ENCODE peak calls at places on chromosomes 3 and 15, in five cellular contexts. One of them, this sample, is unnamed. For H3K4me1, the result is how much of the 10 kb centered on the place peaks cover.

GRCh38 chr3:139520028-139520737 is 19.4 kb downstream of the RBP1 start:
- DNase-seq in heart left ventricle: no peak
- DNase-seq in A673: peak
- DNase-seq in left lung: no peak
- DNase-seq in spleen: no peak
- DNase-seq in this sample: no peak

GRCh38 chr15:81292516-81293001 is 31.4 kb downstream of the STARD5 start:
- DNase-seq in heart left ventricle: peak
- DNase-seq in A673: no peak
- DNase-seq in left lung: no peak
- DNase-seq in spleen: peak
- DNase-seq in this sample: no peak

GRCh38 chr3:125107384-125107783 is 51.6 kb upstream of the HEG1 start:
- DNase-seq in heart left ventricle: no peak
- DNase-seq in A673: no peak
- DNase-seq in left lung: no peak
- DNase-seq in spleen: no peak
- DNase-seq in this sample: no peak

GRCh38 chr3:134074001-134074789 is 44.5 kb upstream of the SLCO2A1 start:
- DNase-seq in heart left ventricle: no peak
- DNase-seq in A673: no peak
- DNase-seq in left lung: no peak
- DNase-seq in spleen: peak
- DNase-seq in this sample: no peak

GRCh38 chr15:89767411-89767915 is 8.7 kb upstream of the MESP2 start:
- DNase-seq in heart left ventricle: no peak
- DNase-seq in A673: no peak
- DNase-seq in left lung: peak
- DNase-seq in spleen: peak
- DNase-seq in this sample: no peak

GRCh38 chr3:121914081-121914998 is 20.1 kb downstream of the SLC15A2 start:
- DNase-seq in heart left ventricle: no peak
- DNase-seq in A673: no peak
- DNase-seq in left lung: no peak
- DNase-seq in spleen: no peak
- DNase-seq in this sample: no peak

GRCh38 chr15:74444106-74445062 is 10.6 kb upstream of the SEMA7A start:
- DNase-seq in heart left ventricle: no peak
- DNase-seq in A673: no peak
- DNase-seq in left lung: no peak
- DNase-seq in spleen: peak
- DNase-seq in this sample: no peak

GRCh38 chr3:37990527-37990926 is at the start of gene VILL:
- DNase-seq in heart left ventricle: no peak
- DNase-seq in A673: no peak
- DNase-seq in left lung: peak
- DNase-seq in spleen: peak
- DNase-seq in this sample: no peak

GRCh38 chr3:15610083-15610482 is 8.5 kb downstream of the BTD start:
- DNase-seq in heart left ventricle: no peak
- DNase-seq in A673: no peak
- DNase-seq in left lung: no peak
- DNase-seq in spleen: no peak
- DNase-seq in this sample: no peak

GRCh38 chr3:73740041-73740440 is 115.3 kb upstream of the PDZRN3 start:
- DNase-seq in heart left ventricle: no peak
- DNase-seq in A673: no peak
- DNase-seq in left lung: no peak
- DNase-seq in spleen: no peak
- DNase-seq in this sample: no peak

GRCh38 chr3:193974591-193974990 is 161.4 kb upstream of the HES1 start:
- DNase-seq in heart left ventricle: no peak
- DNase-seq in A673: no peak
- DNase-seq in left lung: no peak
- DNase-seq in spleen: no peak
- DNase-seq in this sample: no peak

GRCh38 chr3:141539441-141540187 is 52.8 kb downstream of the RASA2 start:
- DNase-seq in heart left ventricle: no peak
- DNase-seq in A673: no peak
- DNase-seq in left lung: no peak
- DNase-seq in spleen: no peak
- DNase-seq in this sample: no peak

GRCh38 chr3:10707984-10708868 is 107.8 kb upstream of the SLC6A11 start:
- DNase-seq in heart left ventricle: no peak
- DNase-seq in A673: no peak
- DNase-seq in left lung: no peak
- DNase-seq in spleen: no peak
- DNase-seq in this sample: no peak

GRCh38 chr15:80367661-80368060 is 36.5 kb upstream of the ARNT2 start:
- DNase-seq in heart left ventricle: no peak
- DNase-seq in A673: no peak
- DNase-seq in left lung: no peak
- DNase-seq in spleen: no peak
- DNase-seq in this sample: no peak

GRCh38 chr3:88784925-88785324 is 322.5 kb upstream of the EPHA3 start:
- DNase-seq in heart left ventricle: no peak
- DNase-seq in A673: no peak
- DNase-seq in left lung: no peak
- DNase-seq in spleen: no peak
- DNase-seq in this sample: no peak

GRCh38 chr15:57227899-57228298 is 148.4 kb upstream of the CGNL1 start:
- DNase-seq in heart left ventricle: no peak
- DNase-seq in A673: peak
- DNase-seq in left lung: no peak
- DNase-seq in spleen: no peak
- DNase-seq in this sample: no peak

GRCh38 chr3:195809796-195810454 is 1.8 kb downstream of the MUC4 start:
- DNase-seq in heart left ventricle: no peak
- DNase-seq in A673: no peak
- DNase-seq in left lung: no peak
- DNase-seq in spleen: peak
- DNase-seq in this sample: no peak

GRCh38 chr3:195812366-195812765 is 637 bp upstream of the MUC4 start:
- DNase-seq in heart left ventricle: no peak
- DNase-seq in A673: no peak
- DNase-seq in left lung: no peak
- DNase-seq in spleen: peak
- DNase-seq in this sample: no peak

GRCh38 chr3:195813916-195814486 is 2.3 kb upstream of the MUC4 start:
- DNase-seq in heart left ventricle: no peak
- DNase-seq in A673: no peak
- DNase-seq in left lung: no peak
- DNase-seq in spleen: peak
- DNase-seq in this sample: no peak

GRCh38 chr3:195810455-195810845 is 1.3 kb downstream of the MUC4 start:
- DNase-seq in heart left ventricle: no peak
- DNase-seq in A673: no peak
- DNase-seq in left lung: no peak
- DNase-seq in spleen: peak
- DNase-seq in this sample: no peak

GRCh38 chr3:195811756-195812155 is at the start of gene MUC4:
- DNase-seq in heart left ventricle: no peak
- DNase-seq in A673: no peak
- DNase-seq in left lung: no peak
- DNase-seq in spleen: peak
- DNase-seq in this sample: no peak
- H3K4me3 ChIP-seq in heart left ventricle: no peak
- H3K4me3 ChIP-seq in A673: no peak
- H3K4me3 ChIP-seq in left lung: no peak
- H3K4me3 ChIP-seq in spleen: no peak
- H3K4me3 ChIP-seq in this sample: no peak

DNA sequence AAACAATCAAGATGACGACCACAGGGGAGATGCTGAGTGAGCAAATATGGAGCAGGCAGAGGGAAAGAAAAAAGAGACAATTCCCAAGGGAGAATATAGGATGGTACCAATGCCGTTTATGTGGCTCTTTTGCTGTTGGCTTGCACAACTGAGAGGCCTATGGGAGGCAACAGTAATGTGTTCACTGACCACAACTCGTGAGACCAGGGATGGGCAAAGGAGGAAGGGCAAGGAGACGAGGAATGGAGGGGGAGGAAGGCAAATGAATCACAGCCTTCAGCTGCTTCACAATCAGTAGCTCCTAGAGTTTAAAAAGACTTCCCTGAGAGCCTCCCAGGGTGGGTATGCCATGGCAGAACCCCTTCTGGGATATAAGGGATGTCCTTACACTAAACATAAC is 131.5 kb downstream of the SLC9A9 start:
- DNase-seq in heart left ventricle: no peak
- DNase-seq in A673: no peak
- DNase-seq in left lung: no peak
- DNase-seq in spleen: no peak
- DNase-seq in this sample: no peak
- H3K4me1 ChIP-seq in heart left ventricle: under half
- H3K4me1 ChIP-seq in A673: under half
- H3K4me1 ChIP-seq in left lung: under half
- H3K4me1 ChIP-seq in spleen: under half
- H3K4me1 ChIP-seq in this sample: under half

DNA sequence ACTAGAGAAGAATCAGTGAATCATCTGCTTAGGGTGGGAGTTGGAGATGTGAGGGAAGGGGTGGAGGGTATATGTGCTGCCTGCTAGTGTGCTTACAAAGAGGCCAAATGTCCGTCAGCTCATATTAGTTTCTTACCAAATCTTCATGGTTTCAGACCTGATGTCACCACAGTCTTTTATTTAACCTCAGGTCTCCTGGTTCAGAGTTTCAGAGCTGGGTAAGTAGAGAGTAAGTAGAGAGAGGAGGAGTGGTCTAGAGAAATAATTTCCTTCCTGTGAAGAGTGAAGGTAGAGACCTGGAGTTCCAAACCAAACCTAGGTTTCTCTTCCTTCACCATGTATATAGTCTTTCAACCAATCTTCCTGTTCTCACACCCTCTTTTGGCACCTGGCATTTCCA is 17.5 kb upstream of the P2RY1 start:
- DNase-seq in heart left ventricle: no peak
- DNase-seq in A673: no peak
- DNase-seq in left lung: no peak
- DNase-seq in spleen: no peak
- DNase-seq in this sample: no peak
- TF ChIP-seq CTCF in heart left ventricle: no peak
- TF ChIP-seq CTCF in A673: no peak
- TF ChIP-seq CTCF in left lung: no peak
- TF ChIP-seq CTCF in spleen: no peak
- TF ChIP-seq CTCF in this sample: no peak

GRCh38 chr15:70853855-70854668 is at the start of gene LARP6:
- DNase-seq in heart left ventricle: peak
- DNase-seq in A673: peak
- DNase-seq in left lung: peak
- DNase-seq in spleen: no peak
- DNase-seq in this sample: peak
- H3K4me3 ChIP-seq in heart left ventricle: peak
- H3K4me3 ChIP-seq in A673: peak
- H3K4me3 ChIP-seq in left lung: peak
- H3K4me3 ChIP-seq in spleen: peak
- H3K4me3 ChIP-seq in this sample: peak

DNA sequence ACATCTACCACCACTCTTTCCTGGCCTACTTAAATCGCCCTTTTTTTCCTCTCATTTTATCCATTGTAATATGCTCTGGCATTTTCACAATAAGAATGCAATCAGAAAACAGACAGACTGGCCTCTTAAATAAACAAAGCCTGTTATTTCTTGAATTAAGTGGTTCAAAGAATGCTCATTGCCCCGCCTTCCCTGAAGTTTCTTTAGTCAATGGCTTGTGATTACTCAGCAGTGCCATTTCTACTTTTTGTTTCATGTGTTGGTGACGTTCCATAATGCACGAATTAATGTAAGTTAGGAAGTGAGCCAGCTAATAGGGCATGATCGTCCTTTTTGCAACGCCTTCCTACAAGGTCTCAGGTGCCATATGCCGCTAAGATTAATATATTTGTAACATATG is 68.0 kb downstream of the FBN1 start:
- DNase-seq in heart left ventricle: no peak
- DNase-seq in A673: no peak
- DNase-seq in left lung: no peak
- DNase-seq in spleen: no peak
- DNase-seq in this sample: no peak
- H3K4me1 ChIP-seq in heart left ventricle: under half
- H3K4me1 ChIP-seq in A673: under half
- H3K4me1 ChIP-seq in left lung: under half
- H3K4me1 ChIP-seq in spleen: under half
- H3K4me1 ChIP-seq in this sample: half or more

DNA sequence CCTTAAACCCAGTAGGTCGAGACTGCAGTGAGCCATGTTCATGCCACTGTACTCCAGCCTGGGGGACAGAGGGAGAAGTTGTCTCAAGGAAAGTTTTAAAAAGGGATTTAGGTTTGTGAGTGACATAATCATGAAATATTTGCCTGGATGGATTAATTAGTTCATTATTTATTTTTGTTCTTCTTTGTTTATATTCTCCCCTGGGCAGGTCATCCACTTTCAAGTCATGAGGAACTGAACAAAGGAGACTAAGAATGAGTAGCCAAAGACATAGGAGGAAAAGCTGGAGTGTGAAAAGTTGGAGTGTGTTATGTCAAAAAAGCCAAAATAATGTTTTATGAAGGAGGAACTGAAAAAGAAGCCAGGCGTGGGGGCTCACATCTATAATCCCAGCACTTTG is 17.7 kb upstream of the PCCB start:
- DNase-seq in heart left ventricle: no peak
- DNase-seq in A673: no peak
- DNase-seq in left lung: no peak
- DNase-seq in spleen: no peak
- DNase-seq in this sample: no peak
- TF ChIP-seq CTCF in heart left ventricle: no peak
- TF ChIP-seq CTCF in A673: no peak
- TF ChIP-seq CTCF in left lung: no peak
- TF ChIP-seq CTCF in spleen: no peak
- TF ChIP-seq CTCF in this sample: no peak

GRCh38 chr15:39665629-39666245 is 84.9 kb downstream of the THBS1 start:
- DNase-seq in heart left ventricle: no peak
- DNase-seq in A673: no peak
- DNase-seq in left lung: no peak
- DNase-seq in spleen: no peak
- DNase-seq in this sample: no peak

GRCh38 chr15:39666671-39667070 is 85.8 kb downstream of the THBS1 start:
- DNase-seq in heart left ventricle: no peak
- DNase-seq in A673: peak
- DNase-seq in left lung: no peak
- DNase-seq in spleen: no peak
- DNase-seq in this sample: no peak

GRCh38 chr15:39667382-39668127 is 86.7 kb downstream of the THBS1 start:
- DNase-seq in heart left ventricle: no peak
- DNase-seq in A673: no peak
- DNase-seq in left lung: no peak
- DNase-seq in spleen: no peak
- DNase-seq in this sample: no peak

GRCh38 chr15:39661776-39662175 is 80.9 kb downstream of the THBS1 start:
- DNase-seq in heart left ventricle: no peak
- DNase-seq in A673: no peak
- DNase-seq in left lung: no peak
- DNase-seq in spleen: no peak
- DNase-seq in this sample: no peak

GRCh38 chr15:39663684-39664083 is 82.8 kb downstream of the THBS1 start:
- DNase-seq in heart left ventricle: no peak
- DNase-seq in A673: no peak
- DNase-seq in left lung: no peak
- DNase-seq in spleen: no peak
- DNase-seq in this sample: no peak
- H3K4me3 ChIP-seq in heart left ventricle: no peak
- H3K4me3 ChIP-seq in A673: no peak
- H3K4me3 ChIP-seq in left lung: no peak
- H3K4me3 ChIP-seq in spleen: no peak
- H3K4me3 ChIP-seq in this sample: no peak

GRCh38 chr3:60756636-60757035 is 494.6 kb downstream of the FHIT start:
- DNase-seq in heart left ventricle: no peak
- DNase-seq in A673: no peak
- DNase-seq in left lung: no peak
- DNase-seq in spleen: no peak
- DNase-seq in this sample: no peak
- H3K4me1 ChIP-seq in heart left ventricle: under half
- H3K4me1 ChIP-seq in A673: under half
- H3K4me1 ChIP-seq in left lung: under half
- H3K4me1 ChIP-seq in spleen: under half
- H3K4me1 ChIP-seq in this sample: under half

This sample was measured in left ventricle myocardium inferior.